ENCODE peak calls at places on chromosomes 5 and 9, in eight cellular contexts. H, C, A, P, L, D, T and Y are unnamed samples.

GRCh38 chr9:124530216-124530615 is 23.0 kb upstream of the NR5A1 start:
- DNase-seq in H (no peak), C (no peak), A (no peak), P (no peak), L (no peak), D (no peak), T (no peak), Y (no peak)

GRCh38 chr5:142601432-142601831 is 84.5 kb downstream of the FGF1 start:
- DNase-seq in H (no peak), C (no peak), A (no peak), P (no peak), L (no peak), D (no peak), T (no peak), Y (no peak)

GRCh38 chr9:110320651-110321050 is 17.0 kb downstream of the TXNDC8 start:
- DNase-seq in H (no peak), C (no peak), A (no peak), P (no peak), L (no peak), D (no peak), T (no peak), Y (no peak)

GRCh38 chr5:98911221-98912040 is 17.4 kb downstream of the CHD1 start:
- DNase-seq in H (no peak), C (no peak), A (peak), P (no peak), L (no peak), D (no peak), T (peak), Y (no peak)

GRCh38 chr5:151737421-151737820 is 21.0 kb downstream of the ATOX1 start:
- DNase-seq in H (no peak), C (no peak), A (no peak), P (no peak), L (no peak), D (no peak), T (no peak), Y (no peak)

GRCh38 chr5:111372799-111373198 is 139.5 kb downstream of the STARD4 start:
- DNase-seq in H (no peak), C (no peak), A (no peak), P (no peak), L (no peak), D (no peak), T (no peak), Y (no peak)

GRCh38 chr5:94691947-94692346 is 73.5 kb downstream of the SLF1 start:
- DNase-seq in H (no peak), C (no peak), A (peak), P (peak), L (peak), D (peak), T (peak), Y (no peak)

GRCh38 chr5:147565524-147565923 is 55.7 kb upstream of the DPYSL3 start:
- DNase-seq in H (no peak), C (no peak), A (no peak), P (no peak), L (peak), D (peak), T (no peak), Y (peak)

GRCh38 chr5:128199104-128199503 is 115.5 kb downstream of the SLC12A2 start:
- DNase-seq in H (no peak), C (no peak), A (no peak), P (no peak), L (peak), D (no peak), T (no peak), Y (no peak)

GRCh38 chr5:172669808-172670402 is 28.8 kb downstream of the NEURL1B start:
- DNase-seq in H (no peak), C (no peak), A (no peak), P (no peak), L (no peak), D (no peak), T (no peak), Y (no peak)

GRCh38 chr5:180114304-180115003 is 42.9 kb upstream of the RNF130 start:
- DNase-seq in H (no peak), C (no peak), A (no peak), P (no peak), L (no peak), D (no peak), T (no peak), Y (no peak)

GRCh38 chr9:136416427-136416826 is 6.0 kb downstream of the PMPCA start:
- DNase-seq in H (no peak), C (no peak), A (no peak), P (no peak), L (peak), D (no peak), T (no peak), Y (no peak)

GRCh38 chr5:9483251-9483650 is 62.6 kb downstream of the SEMA5A start:
- DNase-seq in H (peak), C (no peak), A (no peak), P (no peak), L (no peak), D (no peak), T (no peak), Y (peak)

GRCh38 chr5:7066471-7067235 is 329.3 kb upstream of the ADCY2 start:
- DNase-seq in H (no peak), C (no peak), A (no peak), P (no peak), L (no peak), D (no peak), T (no peak), Y (no peak)

GRCh38 chr9:101333923-101334702 is 50.7 kb downstream of the BAAT start:
- DNase-seq in H (no peak), C (no peak), A (no peak), P (no peak), L (no peak), D (no peak), T (no peak), Y (no peak)

GRCh38 chr5:32725994-32726659 is 15.0 kb downstream of the NPR3 start:
- DNase-seq in H (no peak), C (no peak), A (no peak), P (no peak), L (no peak), D (no peak), T (no peak), Y (no peak)

GRCh38 chr9:121345070-121345469 is 25.0 kb downstream of the STOM start:
- DNase-seq in H (no peak), C (no peak), A (no peak), P (no peak), L (no peak), D (no peak), T (no peak), Y (no peak)

GRCh38 chr5:83044941-83045340 is 32.3 kb downstream of the TMEM167A start:
- DNase-seq in H (no peak), C (no peak), A (no peak), P (no peak), L (no peak), D (no peak), T (no peak), Y (no peak)

GRCh38 chr9:134171316-134172197 is 7.2 kb upstream of the RNU6ATAC start:
- DNase-seq in H (no peak), C (no peak), A (no peak), P (no peak), L (no peak), D (peak), T (no peak), Y (peak)